ENCODE peak calls at places on chromosome 16, in five cellular contexts. I is fibroblast of mammary gland; H is CD8-positive, alpha-beta T cell; B is HCT116; K is brain microvascular endothelial cell. Z is an unnamed sample.
A peak's percentile ranks its signal among the peaks of the same experiment; 100 is the strongest.

GRCh38 chr16:79286646-79287423 is 313.7 kb downstream of the MAF start:
- DNase-seq in I (no peak), H (peak; percentile 35), B (no peak), K (no peak), Z (no peak)

GRCh38 chr16:47970291-47970931 is 185.4 kb downstream of the ABCC12 start:
- DNase-seq in I (peak; percentile 40), H (no peak), B (no peak), K (peak; percentile 27), Z (peak; percentile 75)

GRCh38 chr16:11430601-11431317 is 85.5 kb downstream of the RMI2 start:
- DNase-seq in I (no peak), H (no peak), B (no peak), K (no peak), Z (no peak)

GRCh38 chr16:16887193-16887592 is 508.3 kb downstream of the NPIPA7 start:
- DNase-seq in I (no peak), H (no peak), B (no peak), K (no peak), Z (no peak)

GRCh38 chr16:47460301-47460754 is 535 bp downstream of the ITFG1 start:
- DNase-seq in I (no peak), H (no peak), B (no peak), K (no peak), Z (peak; percentile 39)

GRCh38 chr16:69064164-69064563 is 41.3 kb upstream of the HAS3 start:
- DNase-seq in I (no peak), H (no peak), B (peak; percentile 73), K (no peak), Z (peak; percentile 69)

GRCh38 chr16:4475880-4476790 is at the start of gene HMOX2:
- DNase-seq in I (peak; percentile 88), H (peak; percentile 86), B (peak; percentile 90), K (peak; percentile 86), Z (peak; percentile 96)

GRCh38 chr16:27414803-27415431 is 12.9 kb downstream of the IL21R start:
- DNase-seq in I (no peak), H (no peak), B (no peak), K (no peak), Z (no peak)

GRCh38 chr16:55898592-55898991 is 23.4 kb upstream of the CES5A start:
- DNase-seq in I (no peak), H (no peak), B (no peak), K (no peak), Z (no peak)

GRCh38 chr16:11225677-11226549 is 30.1 kb downstream of the SOCS1 start:
- DNase-seq in I (no peak), H (no peak), B (no peak), K (no peak), Z (no peak)

GRCh38 chr16:18833707-18834505 is 32.6 kb upstream of the ARL6IP1 start:
- DNase-seq in I (no peak), H (no peak), B (no peak), K (no peak), Z (no peak)

DNA sequence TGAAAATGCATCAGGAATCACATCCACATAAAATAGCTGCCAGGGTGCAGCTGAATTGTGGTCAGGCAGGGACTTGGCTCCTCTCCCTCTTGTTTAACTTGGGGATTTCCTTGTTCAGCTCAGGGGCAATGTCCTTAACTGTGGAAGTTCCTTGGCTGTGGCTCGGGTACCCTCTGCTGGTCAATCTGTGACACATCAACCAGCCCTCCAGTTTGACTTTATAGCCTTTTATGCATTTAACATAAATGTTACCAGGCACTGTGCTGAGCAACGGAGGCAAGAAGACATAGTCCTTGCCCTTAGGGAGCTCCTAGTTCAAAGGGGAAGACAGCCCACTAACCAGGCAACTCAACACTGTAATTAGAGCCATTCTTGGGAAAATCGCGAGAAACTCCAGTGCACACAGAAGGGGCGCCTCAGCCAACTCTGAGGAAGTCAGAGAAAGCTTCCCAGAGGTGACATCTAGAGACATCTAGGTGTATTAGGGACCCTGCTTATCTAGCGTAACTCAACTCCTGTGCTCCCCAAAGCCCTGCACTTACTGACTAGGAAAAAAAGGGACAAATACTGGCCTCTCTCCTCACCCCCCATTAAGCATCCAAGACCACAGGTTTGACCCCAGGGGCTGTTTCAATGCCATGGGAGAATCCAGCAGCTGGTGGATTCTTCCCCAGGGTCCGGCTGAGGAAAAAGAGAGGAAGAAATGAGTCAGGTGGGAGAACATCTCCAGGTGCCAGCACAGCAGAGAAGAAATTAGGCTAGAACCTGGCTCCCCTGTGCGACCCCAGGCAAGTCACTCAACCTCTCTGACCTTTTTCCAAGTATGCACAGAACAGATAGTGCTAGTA is 17.3 kb upstream of the EEF2K start:
- DNase-seq in I (peak; percentile 93), H (peak; percentile 72), B (peak; percentile 70), K (peak; percentile 77), Z (peak; percentile 88)
- H3K4me3 ChIP-seq in I (no peak overlapping the region), H (peak overlapping the region; percentile 47), B (no peak overlapping the region), K (no peak overlapping the region), Z (no peak overlapping the region)

DNA sequence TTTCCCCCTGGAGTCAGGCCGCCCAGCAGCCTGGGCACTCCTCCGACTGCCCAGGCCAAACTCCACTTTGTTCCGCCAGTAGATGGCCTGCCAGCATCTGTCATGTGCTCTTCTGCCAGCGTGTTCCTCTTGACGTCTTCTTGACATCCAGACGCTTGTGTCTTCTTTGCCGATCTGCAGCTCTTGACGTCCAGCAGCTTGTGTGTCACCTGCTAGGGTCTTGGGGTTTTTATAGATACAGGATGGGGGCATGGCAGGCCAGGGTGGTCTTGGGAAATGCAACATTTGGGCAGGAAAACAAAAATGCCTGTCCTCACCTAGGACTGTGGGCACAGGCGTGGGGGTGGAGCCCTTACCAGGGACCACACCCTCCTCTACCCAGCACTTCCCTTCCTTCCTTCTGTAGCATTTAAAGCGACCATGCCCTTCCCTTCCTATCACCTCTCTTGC is 88.7 kb downstream of the BMERB1 start:
- DNase-seq in I (no peak), H (no peak), B (peak; percentile 45), K (no peak), Z (no peak)
- TF ChIP-seq CTCF in I (no peak), H (no peak), B (peak; percentile 51), K (no peak), Z (no peak)

DNA sequence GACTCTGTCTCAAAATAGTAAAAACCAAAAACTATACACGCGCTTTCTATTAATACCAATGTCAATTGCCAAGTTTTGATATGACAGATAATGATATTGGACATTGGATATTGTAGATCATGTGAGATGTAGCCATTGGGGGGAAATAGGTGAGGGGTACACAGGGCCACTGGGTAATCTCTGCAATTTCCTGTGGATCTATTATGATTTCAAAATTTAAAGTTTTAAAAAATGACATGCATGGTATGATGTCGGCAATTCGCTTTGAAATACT is 266.0 kb downstream of the PARN start:
- DNase-seq in I (no peak), H (no peak), B (no peak), K (no peak), Z (no peak)
- H3K4me3 ChIP-seq in I (peak overlapping the region; percentile 1), H (no peak overlapping the region), B (peak overlapping the region; percentile 52), K (no peak overlapping the region), Z (no peak overlapping the region)

GRCh38 chr16:30557397-30557949 is 701 bp downstream of the ZNF764 start:
- DNase-seq in I (no peak), H (no peak), B (no peak), K (no peak), Z (no peak)

GRCh38 chr16:30558789-30559377 is 709 bp upstream of the ZNF764 start:
- DNase-seq in I (no peak), H (no peak), B (no peak), K (no peak), Z (no peak)

GRCh38 chr16:30555848-30556473 is 2.2 kb downstream of the ZNF764 start:
- DNase-seq in I (no peak), H (no peak), B (no peak), K (no peak), Z (no peak)

GRCh38 chr16:30559690-30560089 is 1.5 kb upstream of the ZNF764 start:
- DNase-seq in I (no peak), H (no peak), B (no peak), K (no peak), Z (no peak)

GRCh38 chr16:30557950-30558788 is at the start of gene ZNF764:
- DNase-seq in I (peak; percentile 97), H (peak; percentile 96), B (peak; percentile 97), K (peak; percentile 98), Z (peak; percentile 98)
- TF ChIP-seq CTCF in I (no peak), H (no peak), B (no peak), K (no peak), Z (no peak)

GRCh38 chr16:66590322-66590721 is 11.1 kb downstream of the CMTM2 start:
- DNase-seq in I (no peak), H (no peak), B (no peak), K (no peak), Z (no peak)
- H3K4me3 ChIP-seq in I (no peak overlapping the region), H (peak overlapping the region; percentile 54), B (no peak overlapping the region), K (no peak overlapping the region), Z (no peak overlapping the region)

DNA sequence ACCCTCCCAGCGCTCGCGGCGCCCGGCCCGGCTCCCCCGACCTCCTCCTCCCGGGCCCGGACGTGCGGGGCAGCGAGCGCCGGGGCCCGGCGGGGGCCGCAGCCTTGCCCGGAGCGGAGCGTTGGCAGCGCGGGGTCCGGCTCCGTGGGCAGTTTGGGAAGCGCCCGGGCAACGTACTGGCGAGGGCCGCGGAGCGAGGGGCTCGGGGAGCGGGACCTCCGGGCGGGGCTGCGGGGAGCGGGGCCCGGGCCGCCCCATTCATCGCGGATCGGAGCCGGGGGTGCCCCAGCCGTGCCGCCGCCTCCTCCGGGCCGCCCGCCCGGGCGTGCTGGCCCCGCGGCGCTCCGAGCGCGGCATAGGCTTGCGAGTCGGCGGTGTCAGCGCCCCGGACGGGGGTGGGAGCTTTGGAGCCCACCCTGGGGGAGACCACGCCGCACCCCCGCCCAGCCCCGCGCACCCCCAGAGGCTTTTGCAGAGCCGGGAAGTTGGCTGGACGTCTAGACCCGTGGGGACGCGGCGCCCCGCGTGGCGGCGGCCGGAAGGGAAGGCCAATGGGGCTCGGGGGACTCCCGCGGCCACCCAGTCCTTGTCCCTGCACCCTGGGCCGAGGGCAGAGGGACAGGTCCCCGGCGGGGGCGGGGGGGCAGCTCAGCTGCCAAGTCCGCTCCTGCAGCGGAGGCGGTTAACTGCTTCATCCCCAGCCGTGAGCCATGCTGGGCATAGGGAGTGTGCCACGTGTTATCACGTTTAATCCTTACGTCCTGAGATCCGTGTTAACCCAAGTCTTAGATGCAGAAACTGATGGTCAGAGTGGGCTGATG is 852 bp downstream of the ZNF469 start:
- DNase-seq in I (peak; percentile 53), H (no peak), B (peak; percentile 28), K (peak; percentile 39), Z (no peak)
- TF ChIP-seq CTCF in I (peak; percentile 37), H (no peak), B (no peak), K (peak; percentile 65), Z (no peak)

DNA sequence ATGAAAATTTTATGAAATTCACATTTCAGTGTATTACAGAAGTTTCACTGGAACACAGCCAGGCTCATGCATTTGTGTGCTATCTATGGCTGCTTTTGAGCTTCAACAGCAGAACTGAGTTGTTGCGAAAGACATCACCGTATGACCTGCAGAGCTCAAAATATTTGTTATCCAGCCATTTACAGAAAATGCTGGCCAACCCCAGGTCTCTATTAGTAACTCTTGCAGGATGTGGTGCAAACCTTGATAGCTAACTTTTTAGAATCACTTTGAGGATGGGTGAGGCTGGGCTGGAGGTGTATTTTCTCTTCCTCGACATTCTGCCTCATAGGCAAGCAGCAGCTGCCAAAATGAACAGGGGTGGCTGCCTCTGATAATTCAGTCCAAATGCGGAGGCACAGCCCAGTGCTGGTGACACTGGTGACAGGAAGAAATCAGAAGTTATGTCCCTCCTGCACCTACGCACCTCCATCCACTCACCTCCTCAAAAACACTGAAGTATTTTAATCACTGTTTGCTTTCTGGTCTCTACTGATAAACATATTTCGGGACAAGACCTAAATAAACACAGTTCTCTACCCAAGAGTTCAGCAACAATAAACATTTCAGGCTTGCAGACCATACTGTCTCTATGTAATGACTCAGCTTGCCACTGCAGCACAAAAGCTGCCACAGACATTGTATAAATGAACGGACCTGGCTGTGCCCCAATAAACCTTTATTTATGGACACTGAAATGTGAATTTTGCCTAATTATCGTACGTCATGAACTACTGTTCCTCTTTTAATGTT is 28.5 kb downstream of the ARHGAP17 start:
- DNase-seq in I (peak; percentile 85), H (no peak), B (no peak), K (peak; percentile 83), Z (peak; percentile 49)
- H3K4me3 ChIP-seq in I (no peak overlapping the region), H (no peak overlapping the region), B (no peak overlapping the region), K (peak overlapping the region; percentile 30), Z (no peak overlapping the region)